ENCODE peak calls at places on chromosomes 1 and 21, in six cellular contexts. One of them, this sample, is unnamed.
A peak's percentile ranks its signal among the peaks of the same experiment; 100 is the strongest.

GRCh38 chr1:228141082-228141870 is 1.2 kb downstream of the GUK1 start:
- DNase-seq in spleen: peak; percentile 88
- DNase-seq in A549: no peak
- DNase-seq in epithelial cell of esophagus: peak; percentile 29
- DNase-seq in tibial nerve: peak; percentile 68
- DNase-seq in lower lobe of right lung: peak; percentile 55
- DNase-seq in this sample: no peak

GRCh38 chr1:9538669-9539164 is 548 bp upstream of the SLC25A33 start:
- DNase-seq in spleen: peak; percentile 84
- DNase-seq in A549: no peak
- DNase-seq in epithelial cell of esophagus: no peak
- DNase-seq in tibial nerve: no peak
- DNase-seq in lower lobe of right lung: peak; percentile 58
- DNase-seq in this sample: no peak

GRCh38 chr1:241525026-241525425 is 5.5 kb upstream of the FH start:
- DNase-seq in spleen: no peak
- DNase-seq in A549: no peak
- DNase-seq in epithelial cell of esophagus: no peak
- DNase-seq in tibial nerve: no peak
- DNase-seq in lower lobe of right lung: no peak
- DNase-seq in this sample: no peak

GRCh38 chr1:33182452-33182851 is 609 bp upstream of the TRIM62 start:
- DNase-seq in spleen: no peak
- DNase-seq in A549: no peak
- DNase-seq in epithelial cell of esophagus: peak; percentile 15
- DNase-seq in tibial nerve: no peak
- DNase-seq in lower lobe of right lung: no peak
- DNase-seq in this sample: no peak

GRCh38 chr1:60637651-60638050 is 444.7 kb upstream of the NFIA start:
- DNase-seq in spleen: no peak
- DNase-seq in A549: no peak
- DNase-seq in epithelial cell of esophagus: peak; percentile 14
- DNase-seq in tibial nerve: no peak
- DNase-seq in lower lobe of right lung: no peak
- DNase-seq in this sample: no peak

GRCh38 chr1:229376521-229376920 is 33.7 kb upstream of the CCSAP start:
- DNase-seq in spleen: no peak
- DNase-seq in A549: no peak
- DNase-seq in epithelial cell of esophagus: no peak
- DNase-seq in tibial nerve: no peak
- DNase-seq in lower lobe of right lung: no peak
- DNase-seq in this sample: no peak

GRCh38 chr21:33268736-33269441 is 2.7 kb downstream of the IL10RB start:
- DNase-seq in spleen: no peak
- DNase-seq in A549: no peak
- DNase-seq in epithelial cell of esophagus: peak; percentile 90
- DNase-seq in tibial nerve: no peak
- DNase-seq in lower lobe of right lung: peak; percentile 94
- DNase-seq in this sample: no peak

GRCh38 chr1:220687809-220688208 is 2.4 kb upstream of the C1orf115 start:
- DNase-seq in spleen: no peak
- DNase-seq in A549: no peak
- DNase-seq in epithelial cell of esophagus: no peak
- DNase-seq in tibial nerve: no peak
- DNase-seq in lower lobe of right lung: no peak
- DNase-seq in this sample: no peak

GRCh38 chr1:245370905-245371581 is 216.3 kb downstream of the KIF26B start:
- DNase-seq in spleen: no peak
- DNase-seq in A549: no peak
- DNase-seq in epithelial cell of esophagus: no peak
- DNase-seq in tibial nerve: no peak
- DNase-seq in lower lobe of right lung: no peak
- DNase-seq in this sample: no peak

GRCh38 chr1:227234998-227235405 is 83.3 kb downstream of the CDC42BPA start:
- DNase-seq in spleen: no peak
- DNase-seq in A549: peak; percentile 62
- DNase-seq in epithelial cell of esophagus: peak; percentile 71
- DNase-seq in tibial nerve: no peak
- DNase-seq in lower lobe of right lung: no peak
- DNase-seq in this sample: peak; percentile 60

GRCh38 chr1:205709640-205710039 is 29.3 kb upstream of the SLC45A3 start:
- DNase-seq in spleen: peak; percentile 12
- DNase-seq in A549: no peak
- DNase-seq in epithelial cell of esophagus: no peak
- DNase-seq in tibial nerve: no peak
- DNase-seq in lower lobe of right lung: no peak
- DNase-seq in this sample: no peak

GRCh38 chr1:246724725-246725095 is 501 bp downstream of the SCCPDH start:
- DNase-seq in spleen: no peak
- DNase-seq in A549: peak; percentile 48
- DNase-seq in epithelial cell of esophagus: peak; percentile 26
- DNase-seq in tibial nerve: no peak
- DNase-seq in lower lobe of right lung: no peak
- DNase-seq in this sample: no peak

GRCh38 chr21:41766883-41767605 is at the start of gene RIPK4:
- DNase-seq in spleen: no peak
- DNase-seq in A549: peak; percentile 60
- DNase-seq in epithelial cell of esophagus: peak; percentile 95
- DNase-seq in tibial nerve: no peak
- DNase-seq in lower lobe of right lung: peak; percentile 82
- DNase-seq in this sample: peak; percentile 65

GRCh38 chr1:208511242-208511860 is 267.2 kb upstream of the PLXNA2 start:
- DNase-seq in spleen: no peak
- DNase-seq in A549: no peak
- DNase-seq in epithelial cell of esophagus: no peak
- DNase-seq in tibial nerve: no peak
- DNase-seq in lower lobe of right lung: no peak
- DNase-seq in this sample: no peak
- TF ChIP-seq CTCF in spleen: no peak
- TF ChIP-seq CTCF in A549: no peak
- TF ChIP-seq CTCF in epithelial cell of esophagus: no peak
- TF ChIP-seq CTCF in tibial nerve: no peak
- TF ChIP-seq CTCF in lower lobe of right lung: no peak
- TF ChIP-seq CTCF in this sample: no peak

DNA sequence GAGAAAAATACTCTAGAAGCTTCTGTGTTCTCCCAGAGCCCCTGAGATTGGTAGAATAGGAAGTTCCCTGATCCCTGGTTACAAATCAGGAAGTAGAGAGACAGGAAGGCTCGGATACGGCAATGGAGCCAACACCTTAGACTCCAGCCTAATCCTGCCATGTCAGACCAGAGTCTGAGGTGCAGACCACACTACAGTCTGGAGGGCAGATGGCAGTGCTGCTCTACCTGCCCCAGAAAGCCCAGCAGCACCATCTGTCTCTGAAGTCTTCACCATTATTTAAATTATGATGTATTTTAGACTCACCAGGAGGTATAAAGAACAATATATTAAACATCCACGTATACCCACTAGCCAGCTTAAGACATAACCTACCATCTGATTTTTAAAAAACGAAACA is 93.0 kb downstream of the MTR start:
- DNase-seq in spleen: no peak
- DNase-seq in A549: no peak
- DNase-seq in epithelial cell of esophagus: no peak
- DNase-seq in tibial nerve: no peak
- DNase-seq in lower lobe of right lung: no peak
- DNase-seq in this sample: no peak
- TF ChIP-seq CTCF in spleen: no peak
- TF ChIP-seq CTCF in A549: no peak
- TF ChIP-seq CTCF in epithelial cell of esophagus: no peak
- TF ChIP-seq CTCF in tibial nerve: no peak
- TF ChIP-seq CTCF in lower lobe of right lung: no peak
- TF ChIP-seq CTCF in this sample: no peak

GRCh38 chr1:223056802-223057201 is 86.2 kb downstream of the TLR5 start:
- DNase-seq in spleen: no peak
- DNase-seq in A549: no peak
- DNase-seq in epithelial cell of esophagus: peak; percentile 28
- DNase-seq in tibial nerve: no peak
- DNase-seq in lower lobe of right lung: no peak
- DNase-seq in this sample: no peak
- TF ChIP-seq CTCF in spleen: no peak
- TF ChIP-seq CTCF in A549: no peak
- TF ChIP-seq CTCF in epithelial cell of esophagus: no peak
- TF ChIP-seq CTCF in tibial nerve: no peak
- TF ChIP-seq CTCF in lower lobe of right lung: no peak
- TF ChIP-seq CTCF in this sample: no peak

GRCh38 chr1:46747683-46748288 is 28.9 kb upstream of the EFCAB14 start:
- DNase-seq in spleen: no peak
- DNase-seq in A549: peak; percentile 61
- DNase-seq in epithelial cell of esophagus: peak; percentile 81
- DNase-seq in tibial nerve: no peak
- DNase-seq in lower lobe of right lung: no peak
- DNase-seq in this sample: peak; percentile 69
- TF ChIP-seq CTCF in spleen: peak; percentile 25
- TF ChIP-seq CTCF in A549: peak; percentile 33
- TF ChIP-seq CTCF in epithelial cell of esophagus: peak; percentile 97
- TF ChIP-seq CTCF in tibial nerve: peak; percentile 60
- TF ChIP-seq CTCF in lower lobe of right lung: peak; percentile 74
- TF ChIP-seq CTCF in this sample: no peak

This sample was measured in endothelial cell.